ENCODE peak calls at places on chromosomes 3 and 15, in five cellular contexts. S, V, Y, X and F are unnamed samples.

GRCh38 chr15:49134683-49135341 is 20.6 kb downstream of the COPS2 start:
- DNase-seq in Y (no peak), S (no peak), V (no peak), X (peak), F (no peak)

GRCh38 chr3:119861681-119862080 is 79.8 kb downstream of the NR1I2 start:
- DNase-seq in Y (no peak), S (no peak), X (no peak), V (no peak), F (no peak)

GRCh38 chr3:42033741-42034140 is 57.4 kb upstream of the TRAK1 start:
- DNase-seq in V (no peak), X (no peak), Y (no peak), S (no peak), F (no peak)

GRCh38 chr3:129992781-129993180 is 18.3 kb downstream of the TRH start:
- DNase-seq in V (no peak), S (no peak), X (no peak), Y (no peak), F (no peak)

GRCh38 chr3:99505646-99506269 is 132.6 kb upstream of the COL8A1 start:
- DNase-seq in S (peak), Y (peak), V (peak), X (peak), F (peak)

GRCh38 chr3:122310361-122310760 is 14.7 kb upstream of the CSTA start:
- DNase-seq in V (no peak), X (no peak), S (no peak), Y (no peak), F (no peak)

GRCh38 chr3:14621093-14621492 is 30.5 kb upstream of the CCDC174 start:
- DNase-seq in X (no peak), V (no peak), Y (no peak), S (no peak), F (no peak)

GRCh38 chr15:84833447-84833846 is 16.3 kb downstream of the ALPK3 start:
- DNase-seq in X (peak), S (no peak), V (no peak), Y (no peak), F (no peak)

GRCh38 chr3:153244961-153245360 is 82.9 kb downstream of the RAP2B start:
- DNase-seq in V (no peak), X (peak), Y (no peak), S (no peak), F (no peak)

GRCh38 chr15:40926659-40927496 is 2.3 kb upstream of the DLL4 start:
- DNase-seq in V (no peak), S (peak), Y (no peak), X (no peak), F (no peak)

GRCh38 chr3:98732239-98733054 is 30.7 kb upstream of the ST3GAL6 start:
- DNase-seq in S (peak), V (no peak), Y (peak), X (peak), F (no peak)

GRCh38 chr3:195754141-195754540 is 33.4 kb downstream of the MUC20 start:
- DNase-seq in Y (no peak), S (no peak), X (no peak), V (no peak), F (no peak)

GRCh38 chr3:133930341-133930933 is 34.8 kb upstream of the RAB6B start:
- DNase-seq in X (peak), S (no peak), Y (peak), V (no peak), F (no peak)

GRCh38 chr3:106197532-106198187 is 328.8 kb upstream of the CBLB start:
- DNase-seq in V (no peak), Y (no peak), X (no peak), S (no peak), F (no peak)

GRCh38 chr15:74653426-74654082 is 37.9 kb downstream of the CLK3 start:
- DNase-seq in Y (no peak), S (no peak), V (peak), X (peak), F (peak)